ENCODE peak calls at places on chromosomes 13 and 19, in ten cellular contexts. K is cardiac fibroblast, S is caudate nucleus, I is fibroblast of the aortic adventitia, T is choroid plexus epithelial cell, J is GM04503, P is nephron progenitor cell, W is AG09309, G is stromal cell of bone marrow, A is hypothalamus. L is an unnamed sample.
A peak's percentile ranks its signal among the peaks of the same experiment; 100 is the strongest.

GRCh38 chr13:78827471-78827870 is 168.5 kb upstream of the OBI1 start:
- DNase-seq in I (no peak), J (no peak), W (no peak), G (no peak), P (no peak), T (no peak), S (no peak), K (no peak), A (no peak), L (no peak)

GRCh38 chr13:112928958-112929777 is 39.8 kb upstream of the MCF2L start:
- DNase-seq in T (peak; percentile 54), W (no peak), I (peak; percentile 52), K (peak; percentile 23), A (no peak), J (no peak), P (no peak), S (no peak), G (no peak), L (no peak)

GRCh38 chr19:35483089-35483488 is 7.2 kb downstream of the KRTDAP start:
- DNase-seq in G (no peak), T (no peak), I (no peak), S (no peak), J (no peak), K (no peak), W (no peak), P (no peak), A (no peak), L (no peak)

GRCh38 chr19:925087-925911 is 536 bp upstream of the ARID3A start:
- DNase-seq in J (peak; percentile 40), A (peak; percentile 81), T (peak; percentile 86), K (peak; percentile 87), S (peak; percentile 80), G (peak; percentile 61), I (peak; percentile 77), W (peak; percentile 14), P (peak; percentile 87), L (peak; percentile 65)

GRCh38 chr13:49185264-49185663 is 34.9 kb upstream of the MLNR start:
- DNase-seq in A (no peak), J (no peak), I (no peak), G (no peak), P (no peak), S (no peak), T (peak; percentile 27), W (no peak), K (peak; percentile 13), L (no peak)

GRCh38 chr13:34162545-34162936 is 344.6 kb downstream of the RFC3 start:
- DNase-seq in S (no peak), G (no peak), P (no peak), K (no peak), W (peak; percentile 34), I (peak; percentile 67), A (no peak), T (peak; percentile 80), J (peak; percentile 69), L (no peak)

GRCh38 chr13:74299688-74300087 is 165.5 kb upstream of the KLF12 start:
- DNase-seq in I (no peak), S (no peak), W (no peak), A (no peak), G (no peak), P (no peak), T (no peak), J (no peak), K (no peak), L (no peak)

GRCh38 chr19:48768989-48769713 is 13.8 kb downstream of the FGF21 start:
- DNase-seq in J (no peak), W (no peak), T (no peak), S (no peak), K (no peak), A (no peak), P (no peak), G (no peak), I (peak; percentile 48), L (no peak)

GRCh38 chr19:2385053-2385721 is 25.1 kb downstream of the TMPRSS9 start:
- DNase-seq in J (peak; percentile 56), K (peak; percentile 85), P (peak; percentile 60), W (peak; percentile 52), G (no peak), S (peak; percentile 48), I (peak; percentile 63), T (peak; percentile 81), A (no peak), L (no peak)

GRCh38 chr13:32206097-32206740 is 108.9 kb downstream of the ZAR1L start:
- DNase-seq in G (no peak), J (no peak), P (no peak), A (no peak), S (no peak), W (no peak), K (no peak), I (no peak), T (peak; percentile 10), L (no peak)

GRCh38 chr19:36547001-36547732 is 19.1 kb upstream of the ZNF260 start:
- DNase-seq in J (no peak), W (no peak), S (no peak), G (no peak), T (peak; percentile 21), A (no peak), K (peak; percentile 37), P (no peak), I (peak; percentile 10), L (no peak)

GRCh38 chr13:51794959-51795358 is 9.0 kb downstream of the DHRS12 start:
- DNase-seq in S (no peak), K (no peak), A (no peak), J (no peak), P (no peak), G (no peak), I (no peak), T (no peak), W (no peak), L (no peak)

GRCh38 chr13:50208826-50209335 is 193.6 kb downstream of the KCNRG start:
- DNase-seq in S (peak; percentile 23), A (no peak), T (peak; percentile 98), J (no peak), P (peak; percentile 58), G (peak; percentile 88), I (peak; percentile 89), K (peak; percentile 91), W (peak; percentile 49), L (no peak)

GRCh38 chr19:17496337-17496997 is 15.0 kb upstream of the PGLS start:
- DNase-seq in P (peak; percentile 77), T (peak; percentile 78), A (no peak), G (no peak), S (peak; percentile 44), I (peak; percentile 59), W (no peak), J (no peak), K (peak; percentile 75), L (peak; percentile 77)

GRCh38 chr13:99743079-99743478 is 228.5 kb downstream of the ZIC5 start:
- DNase-seq in S (no peak), I (no peak), G (no peak), A (no peak), T (no peak), K (no peak), P (no peak), J (no peak), W (no peak), L (no peak)

GRCh38 chr19:4369109-4369887 is 25.9 kb downstream of the MPND start:
- DNase-seq in W (no peak), K (no peak), P (peak; percentile 53), J (no peak), I (peak; percentile 55), A (no peak), S (no peak), T (no peak), G (no peak), L (peak; percentile 74)

GRCh38 chr13:63636231-63636993 is 2220.8 kb upstream of the PCDH20 start:
- DNase-seq in P (no peak), A (no peak), G (peak; percentile 2), T (peak; percentile 42), J (no peak), I (no peak), K (peak; percentile 7), S (no peak), W (no peak), L (no peak)

GRCh38 chr19:37346091-37346490 is 24.8 kb upstream of the ZNF527 start:
- DNase-seq in P (no peak), S (no peak), J (no peak), G (no peak), T (no peak), I (no peak), A (no peak), K (no peak), W (no peak), L (no peak)

GRCh38 chr13:39037880-39038568 is at the start of the genes NHLRC3 and PROSER1:
- DNase-seq in K (peak; percentile 92), G (peak; percentile 89), W (peak; percentile 87), P (peak; percentile 82), S (peak; percentile 96), J (peak; percentile 69), T (peak; percentile 96), I (peak; percentile 96), A (peak; percentile 91), L (peak; percentile 83)

GRCh38 chr19:3721131-3721899 is 13.1 kb downstream of the TJP3 start:
- DNase-seq in P (peak; percentile 96), I (peak; percentile 73), S (peak; percentile 19), J (no peak), G (peak; percentile 43), A (no peak), W (peak; percentile 23), K (peak; percentile 83), T (peak; percentile 91), L (peak; percentile 90)

GRCh38 chr13:36421447-36421846 is 10.8 kb upstream of the CCNA1 start:
- DNase-seq in A (no peak), P (no peak), S (no peak), G (peak; percentile 37), W (no peak), I (peak; percentile 43), J (no peak), K (peak; percentile 92), T (peak; percentile 81), L (no peak)

GRCh38 chr13:40665061-40665753 is 1.2 kb downstream of the FOXO1 start:
- DNase-seq in J (no peak), T (no peak), A (no peak), K (peak; percentile 39), I (no peak), G (no peak), W (no peak), P (peak; percentile 58), S (peak; percentile 13), L (peak; percentile 35)

GRCh38 chr13:93987458-93987857 is 492.0 kb downstream of the DCT start:
- DNase-seq in P (no peak), G (no peak), I (no peak), J (no peak), S (no peak), A (no peak), W (no peak), K (no peak), T (no peak), L (no peak)

GRCh38 chr13:97695684-97696083 is 257.8 kb upstream of the IPO5 start:
- DNase-seq in A (no peak), W (no peak), P (no peak), J (no peak), S (no peak), I (no peak), G (no peak), K (no peak), T (no peak), L (no peak)

GRCh38 chr13:99985886-99986527 is 4.4 kb downstream of the ZIC2 start:
- DNase-seq in T (no peak), I (no peak), K (no peak), S (no peak), J (no peak), G (no peak), P (no peak), A (no peak), W (no peak), L (no peak)

GRCh38 chr19:33396701-33397535 is 23.4 kb downstream of the CEBPG start:
- DNase-seq in S (no peak), A (no peak), G (no peak), K (peak; percentile 48), I (no peak), W (no peak), J (no peak), T (no peak), P (peak; percentile 58), L (no peak)